ENCODE peak calls at places on chromosome 20, in nine cellular contexts. One of them, this sample, is unnamed. For H3K4me1, the result is how much of the 10 kb centered on the place peaks cover.

GRCh38 chr20:38854654-38855066 is 49.2 kb downstream of the PPP1R16B start:
- DNase-seq in SJSA1: no peak
- DNase-seq in CD8-positive, alpha-beta memory T cell: no peak
- DNase-seq in uterus: no peak
- DNase-seq in heart left ventricle: no peak
- DNase-seq in GM23248: no peak
- DNase-seq in endodermal cell: no peak
- DNase-seq in neural progenitor cell: no peak
- DNase-seq in lower lobe of right lung: no peak
- DNase-seq in this sample: no peak

GRCh38 chr20:15556869-15557268 is 1016.4 kb downstream of the KIF16B start:
- DNase-seq in GM23248: no peak
- DNase-seq in endodermal cell: no peak
- DNase-seq in SJSA1: no peak
- DNase-seq in heart left ventricle: no peak
- DNase-seq in lower lobe of right lung: no peak
- DNase-seq in uterus: no peak
- DNase-seq in CD8-positive, alpha-beta memory T cell: no peak
- DNase-seq in neural progenitor cell: no peak
- DNase-seq in this sample: no peak

GRCh38 chr20:57361517-57361916 is 10.5 kb downstream of the RAE1 start:
- DNase-seq in GM23248: peak
- DNase-seq in SJSA1: no peak
- DNase-seq in CD8-positive, alpha-beta memory T cell: no peak
- DNase-seq in endodermal cell: peak
- DNase-seq in lower lobe of right lung: no peak
- DNase-seq in uterus: no peak
- DNase-seq in neural progenitor cell: no peak
- DNase-seq in heart left ventricle: no peak
- DNase-seq in this sample: no peak

GRCh38 chr20:50189681-50190250 is 864 bp upstream of the CEBPB start:
- DNase-seq in lower lobe of right lung: peak
- DNase-seq in endodermal cell: peak
- DNase-seq in uterus: peak
- DNase-seq in heart left ventricle: no peak
- DNase-seq in SJSA1: no peak
- DNase-seq in neural progenitor cell: peak
- DNase-seq in GM23248: peak
- DNase-seq in CD8-positive, alpha-beta memory T cell: peak
- DNase-seq in this sample: peak

GRCh38 chr20:47622118-47622665 is 120.5 kb downstream of the NCOA3 start:
- DNase-seq in GM23248: no peak
- DNase-seq in SJSA1: no peak
- DNase-seq in neural progenitor cell: no peak
- DNase-seq in endodermal cell: no peak
- DNase-seq in uterus: no peak
- DNase-seq in lower lobe of right lung: no peak
- DNase-seq in CD8-positive, alpha-beta memory T cell: no peak
- DNase-seq in heart left ventricle: no peak
- DNase-seq in this sample: no peak

GRCh38 chr20:37564388-37565133 is 36.9 kb upstream of the BLCAP start:
- DNase-seq in SJSA1: peak
- DNase-seq in heart left ventricle: peak
- DNase-seq in CD8-positive, alpha-beta memory T cell: peak
- DNase-seq in neural progenitor cell: peak
- DNase-seq in endodermal cell: peak
- DNase-seq in uterus: peak
- DNase-seq in lower lobe of right lung: peak
- DNase-seq in GM23248: peak
- DNase-seq in this sample: peak

GRCh38 chr20:16942702-16943101 is 194.5 kb downstream of the OTOR start:
- DNase-seq in SJSA1: no peak
- DNase-seq in uterus: no peak
- DNase-seq in lower lobe of right lung: no peak
- DNase-seq in heart left ventricle: no peak
- DNase-seq in CD8-positive, alpha-beta memory T cell: no peak
- DNase-seq in endodermal cell: no peak
- DNase-seq in GM23248: peak
- DNase-seq in neural progenitor cell: no peak
- DNase-seq in this sample: no peak

GRCh38 chr20:49219924-49220831 is 962 bp downstream of the DDX27 start:
- DNase-seq in SJSA1: no peak
- DNase-seq in uterus: peak
- DNase-seq in CD8-positive, alpha-beta memory T cell: no peak
- DNase-seq in neural progenitor cell: no peak
- DNase-seq in lower lobe of right lung: no peak
- DNase-seq in endodermal cell: no peak
- DNase-seq in heart left ventricle: no peak
- DNase-seq in GM23248: peak
- DNase-seq in this sample: peak

GRCh38 chr20:50855498-50856474 is 60.9 kb downstream of the BCAS4 start:
- DNase-seq in uterus: no peak
- DNase-seq in CD8-positive, alpha-beta memory T cell: no peak
- DNase-seq in GM23248: peak
- DNase-seq in endodermal cell: peak
- DNase-seq in neural progenitor cell: no peak
- DNase-seq in SJSA1: no peak
- DNase-seq in heart left ventricle: no peak
- DNase-seq in lower lobe of right lung: no peak
- DNase-seq in this sample: no peak

GRCh38 chr20:48456361-48457184 is 371.2 kb downstream of the PREX1 start:
- DNase-seq in neural progenitor cell: peak
- DNase-seq in GM23248: no peak
- DNase-seq in CD8-positive, alpha-beta memory T cell: no peak
- DNase-seq in lower lobe of right lung: no peak
- DNase-seq in SJSA1: no peak
- DNase-seq in endodermal cell: no peak
- DNase-seq in uterus: no peak
- DNase-seq in heart left ventricle: no peak
- DNase-seq in this sample: no peak

DNA sequence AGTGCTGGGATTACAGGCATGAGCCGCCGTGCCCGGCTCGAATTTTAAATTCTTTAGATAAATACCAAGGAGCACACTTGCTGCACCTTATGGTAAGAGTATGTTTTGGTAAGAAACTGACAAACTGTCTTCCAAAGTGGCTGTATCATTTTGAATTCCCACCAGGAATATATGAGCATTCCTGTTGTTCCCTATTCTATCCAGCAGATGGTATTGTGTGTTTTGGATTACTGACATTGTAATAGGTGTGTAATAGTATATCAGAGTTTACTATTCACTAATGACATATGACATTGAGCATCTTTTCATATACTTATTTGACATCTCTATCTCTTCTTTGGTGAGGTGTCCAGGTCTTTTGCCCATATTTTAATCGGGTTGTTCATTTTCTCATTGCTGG is 40.5 kb downstream of the TGM6 start:
- DNase-seq in endodermal cell: no peak
- DNase-seq in lower lobe of right lung: no peak
- DNase-seq in neural progenitor cell: no peak
- DNase-seq in heart left ventricle: no peak
- DNase-seq in CD8-positive, alpha-beta memory T cell: no peak
- DNase-seq in GM23248: peak
- DNase-seq in SJSA1: no peak
- DNase-seq in uterus: no peak
- DNase-seq in this sample: no peak
- H3K4me1 ChIP-seq in endodermal cell: under half
- H3K4me1 ChIP-seq in lower lobe of right lung: under half
- H3K4me1 ChIP-seq in neural progenitor cell: under half
- H3K4me1 ChIP-seq in heart left ventricle: under half
- H3K4me1 ChIP-seq in CD8-positive, alpha-beta memory T cell: under half
- H3K4me1 ChIP-seq in GM23248: under half
- H3K4me1 ChIP-seq in SJSA1: under half
- H3K4me1 ChIP-seq in uterus: under half
- H3K4me1 ChIP-seq in this sample: under half

GRCh38 chr20:17960927-17961599 is 7.5 kb downstream of the SNX5 start:
- DNase-seq in lower lobe of right lung: no peak
- DNase-seq in uterus: peak
- DNase-seq in endodermal cell: no peak
- DNase-seq in CD8-positive, alpha-beta memory T cell: no peak
- DNase-seq in GM23248: peak
- DNase-seq in heart left ventricle: no peak
- DNase-seq in SJSA1: no peak
- DNase-seq in neural progenitor cell: no peak
- DNase-seq in this sample: no peak
- H3K4me1 ChIP-seq in lower lobe of right lung: half or more
- H3K4me1 ChIP-seq in uterus: under half
- H3K4me1 ChIP-seq in endodermal cell: under half
- H3K4me1 ChIP-seq in CD8-positive, alpha-beta memory T cell: half or more
- H3K4me1 ChIP-seq in GM23248: half or more
- H3K4me1 ChIP-seq in heart left ventricle: half or more
- H3K4me1 ChIP-seq in SJSA1: half or more
- H3K4me1 ChIP-seq in neural progenitor cell: under half
- H3K4me1 ChIP-seq in this sample: half or more

GRCh38 chr20:46009847-46010246 is 1.1 kb downstream of the MMP9 start:
- DNase-seq in GM23248: no peak
- DNase-seq in SJSA1: no peak
- DNase-seq in lower lobe of right lung: no peak
- DNase-seq in uterus: no peak
- DNase-seq in neural progenitor cell: peak
- DNase-seq in endodermal cell: peak
- DNase-seq in CD8-positive, alpha-beta memory T cell: no peak
- DNase-seq in heart left ventricle: no peak
- DNase-seq in this sample: peak
- H3K4me1 ChIP-seq in GM23248: under half
- H3K4me1 ChIP-seq in SJSA1: under half
- H3K4me1 ChIP-seq in lower lobe of right lung: under half
- H3K4me1 ChIP-seq in uterus: under half
- H3K4me1 ChIP-seq in neural progenitor cell: under half
- H3K4me1 ChIP-seq in endodermal cell: under half
- H3K4me1 ChIP-seq in CD8-positive, alpha-beta memory T cell: half or more
- H3K4me1 ChIP-seq in heart left ventricle: under half
- H3K4me1 ChIP-seq in this sample: half or more

GRCh38 chr20:46398963-46399362 is 7.5 kb downstream of the ELMO2 start:
- DNase-seq in SJSA1: no peak
- DNase-seq in CD8-positive, alpha-beta memory T cell: no peak
- DNase-seq in lower lobe of right lung: no peak
- DNase-seq in uterus: no peak
- DNase-seq in neural progenitor cell: no peak
- DNase-seq in heart left ventricle: no peak
- DNase-seq in GM23248: no peak
- DNase-seq in endodermal cell: peak
- DNase-seq in this sample: no peak
- H3K4me1 ChIP-seq in SJSA1: under half
- H3K4me1 ChIP-seq in CD8-positive, alpha-beta memory T cell: half or more
- H3K4me1 ChIP-seq in lower lobe of right lung: half or more
- H3K4me1 ChIP-seq in uterus: under half
- H3K4me1 ChIP-seq in neural progenitor cell: under half
- H3K4me1 ChIP-seq in heart left ventricle: half or more
- H3K4me1 ChIP-seq in GM23248: under half
- H3K4me1 ChIP-seq in endodermal cell: under half
- H3K4me1 ChIP-seq in this sample: half or more

DNA sequence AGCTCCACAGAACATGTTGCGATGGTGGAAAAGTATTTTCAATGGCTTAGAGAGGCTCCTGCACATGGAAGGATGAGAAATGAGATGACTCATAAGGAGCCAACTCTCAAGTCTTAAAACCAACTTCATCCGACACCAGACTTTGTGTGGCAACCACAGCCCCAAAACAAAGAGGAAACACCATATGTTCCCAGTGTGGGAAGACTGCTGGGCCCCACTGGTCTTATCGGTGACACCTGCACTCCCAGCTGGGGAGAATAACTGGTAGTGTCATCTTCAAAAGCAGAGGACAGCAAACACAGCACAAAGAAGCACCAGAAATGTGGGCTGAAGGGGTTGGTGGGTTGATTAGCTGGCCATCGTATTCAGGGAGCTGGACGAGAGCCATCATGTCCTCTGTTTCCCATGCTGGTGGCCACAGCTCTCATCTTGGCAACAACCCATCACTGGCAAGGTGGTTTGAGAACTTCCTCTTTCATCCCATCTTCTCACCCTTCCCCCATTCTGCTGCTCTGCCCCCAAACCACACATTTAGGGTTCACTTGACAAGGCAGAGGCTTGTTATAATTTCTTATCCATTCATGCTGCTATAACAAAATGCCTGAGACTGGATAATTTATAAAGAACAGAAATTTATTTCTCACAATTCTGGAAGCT is 46.0 kb upstream of the TASP1 start:
- DNase-seq in neural progenitor cell: no peak
- DNase-seq in GM23248: no peak
- DNase-seq in CD8-positive, alpha-beta memory T cell: no peak
- DNase-seq in lower lobe of right lung: no peak
- DNase-seq in uterus: no peak
- DNase-seq in SJSA1: no peak
- DNase-seq in heart left ventricle: no peak
- DNase-seq in endodermal cell: no peak
- DNase-seq in this sample: no peak
- H3K4me1 ChIP-seq in neural progenitor cell: under half
- H3K4me1 ChIP-seq in GM23248: under half
- H3K4me1 ChIP-seq in CD8-positive, alpha-beta memory T cell: under half
- H3K4me1 ChIP-seq in lower lobe of right lung: under half
- H3K4me1 ChIP-seq in uterus: under half
- H3K4me1 ChIP-seq in SJSA1: under half
- H3K4me1 ChIP-seq in heart left ventricle: under half
- H3K4me1 ChIP-seq in endodermal cell: under half
- H3K4me1 ChIP-seq in this sample: under half

DNA sequence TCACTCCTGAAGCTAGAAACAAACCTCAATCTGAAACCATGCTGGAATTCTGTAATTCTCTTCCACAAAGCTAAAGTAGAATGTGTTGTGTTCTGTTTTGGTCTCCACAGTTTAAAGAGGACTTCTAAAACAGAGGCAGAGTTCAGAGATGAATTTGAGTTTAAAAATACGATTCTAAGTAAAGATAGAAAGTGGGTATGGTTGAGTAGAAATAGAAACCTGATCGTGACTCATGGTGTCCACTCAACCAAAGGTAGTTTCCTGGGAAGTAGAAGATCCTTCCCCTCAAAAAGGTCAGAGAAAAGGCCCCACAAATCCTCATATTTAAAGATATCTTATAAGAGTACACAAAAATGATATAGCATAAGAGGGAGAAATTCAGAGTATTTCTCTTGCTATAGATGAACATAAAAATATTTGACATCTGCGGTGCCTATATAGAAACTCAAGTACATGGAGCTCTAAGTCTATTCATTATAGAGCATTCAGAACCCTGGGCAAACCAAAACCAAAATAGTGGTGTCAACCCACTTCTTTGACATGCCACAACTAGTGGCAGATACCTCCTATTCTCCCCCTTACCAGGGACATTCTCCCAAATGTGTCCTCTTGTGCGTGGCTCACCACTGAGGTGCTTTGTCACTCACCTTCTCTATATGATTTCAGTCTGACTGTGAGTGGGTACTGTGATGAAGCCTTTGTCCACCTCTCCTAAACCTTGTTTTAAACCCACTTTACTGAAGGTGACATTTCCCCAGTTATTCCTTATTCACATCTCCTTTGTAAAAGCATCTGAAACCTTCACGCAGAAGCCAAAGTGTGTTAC is 84.5 kb downstream of the PLCB1 start:
- DNase-seq in uterus: no peak
- DNase-seq in endodermal cell: no peak
- DNase-seq in lower lobe of right lung: no peak
- DNase-seq in SJSA1: no peak
- DNase-seq in neural progenitor cell: no peak
- DNase-seq in GM23248: no peak
- DNase-seq in CD8-positive, alpha-beta memory T cell: no peak
- DNase-seq in heart left ventricle: no peak
- DNase-seq in this sample: no peak
- H3K4me1 ChIP-seq in uterus: under half
- H3K4me1 ChIP-seq in endodermal cell: under half
- H3K4me1 ChIP-seq in lower lobe of right lung: under half
- H3K4me1 ChIP-seq in SJSA1: under half
- H3K4me1 ChIP-seq in neural progenitor cell: under half
- H3K4me1 ChIP-seq in GM23248: under half
- H3K4me1 ChIP-seq in CD8-positive, alpha-beta memory T cell: under half
- H3K4me1 ChIP-seq in heart left ventricle: under half
- H3K4me1 ChIP-seq in this sample: under half

This sample was measured in left lung.